ENCODE peak calls at places on chromosomes 11 and 22, in ten cellular contexts. T is GM12865; Y is stimulated activated CD4-positive, alpha-beta T cell treated with anti-CD3 and anti-CD28 coated beads, Interleukin-4, amount 100 ng/mL, for 1 hour; G is AG09309; O is brain microvascular endothelial cell; H is NCI-H345; A is Calu3; P is psoas muscle; R is EH; W is NCI-H1417. M is an unnamed sample.

GRCh38 chr22:46355996-46356471 is 20.5 kb downstream of the TRMU start:
- DNase-seq in T (no peak), Y (no peak), G (no peak), O (no peak), H (no peak), A (no peak), P (no peak), R (no peak), W (no peak), M (no peak)

GRCh38 chr11:67640021-67640757 is 626 bp upstream of the TBX10 start:
- DNase-seq in T (peak), Y (peak), G (no peak), O (peak), H (peak), A (peak), P (peak), R (peak), W (peak), M (peak)

GRCh38 chr11:132886335-132886734 is 646.0 kb downstream of the OPCML start:
- DNase-seq in T (no peak), Y (no peak), G (no peak), O (peak), H (no peak), A (no peak), P (no peak), R (peak), W (no peak), M (no peak)

GRCh38 chr22:24431309-24432034 is 4.1 kb downstream of the ADORA2A start:
- DNase-seq in T (no peak), Y (no peak), G (no peak), O (no peak), H (no peak), A (no peak), P (no peak), R (no peak), W (no peak), M (no peak)

GRCh38 chr11:112513417-112513816 is 252.8 kb upstream of the PLET1 start:
- DNase-seq in T (peak), Y (no peak), G (no peak), O (no peak), H (no peak), A (no peak), P (no peak), R (no peak), W (no peak), M (no peak)

GRCh38 chr22:40008726-40009125 is 14.0 kb downstream of the FAM83F start:
- DNase-seq in T (no peak), Y (no peak), G (no peak), O (peak), H (no peak), A (no peak), P (no peak), R (no peak), W (peak), M (no peak)

GRCh38 chr11:31824791-31825452 is 13.8 kb upstream of the PAX6 start:
- DNase-seq in T (no peak), Y (no peak), G (no peak), O (no peak), H (no peak), A (no peak), P (no peak), R (no peak), W (no peak), M (no peak)

GRCh38 chr22:50129121-50129734 is 39.4 kb downstream of the MOV10L1 start:
- DNase-seq in T (no peak), Y (no peak), G (no peak), O (no peak), H (peak), A (no peak), P (no peak), R (peak), W (no peak), M (no peak)

GRCh38 chr22:45769569-45770210 is 98.1 kb downstream of the ATXN10 start:
- DNase-seq in T (peak), Y (no peak), G (peak), O (no peak), H (no peak), A (no peak), P (no peak), R (peak), W (no peak), M (no peak)

GRCh38 chr11:77069336-77069968 is 2.7 kb downstream of the CAPN5 start:
- DNase-seq in T (no peak), Y (no peak), G (no peak), O (no peak), H (no peak), A (no peak), P (no peak), R (no peak), W (no peak), M (no peak)

GRCh38 chr11:13297917-13298356 is 20.3 kb downstream of the BMAL1 start:
- DNase-seq in T (peak), Y (no peak), G (no peak), O (no peak), H (no peak), A (no peak), P (no peak), R (no peak), W (no peak), M (no peak)

GRCh38 chr11:17600316-17601205 is 53.5 kb downstream of the OTOG start:
- DNase-seq in T (no peak), Y (no peak), G (no peak), O (no peak), H (peak), A (no peak), P (no peak), R (no peak), W (no peak), M (no peak)

GRCh38 chr22:46029574-46030200 is 52.7 kb upstream of the WNT7B start:
- DNase-seq in T (no peak), Y (no peak), G (no peak), O (no peak), H (no peak), A (no peak), P (no peak), R (no peak), W (no peak), M (peak)

GRCh38 chr11:65224939-65225283 is 36.9 kb upstream of the POLA2 start:
- DNase-seq in T (no peak), Y (no peak), G (peak), O (peak), H (no peak), A (peak), P (peak), R (peak), W (no peak), M (peak)

GRCh38 chr11:72179804-72180396 is 12.0 kb upstream of the FOLR1 start:
- DNase-seq in T (no peak), Y (no peak), G (no peak), O (no peak), H (no peak), A (no peak), P (no peak), R (peak), W (no peak), M (no peak)

GRCh38 chr11:127130321-127130720 is 129.8 kb upstream of the KIRREL3 start:
- DNase-seq in T (no peak), Y (no peak), G (no peak), O (no peak), H (no peak), A (no peak), P (no peak), R (no peak), W (no peak), M (no peak)

GRCh38 chr22:21446827-21447690 is 20.1 kb upstream of the TMEM191C start:
- DNase-seq in T (no peak), Y (no peak), G (no peak), O (no peak), H (no peak), A (no peak), P (peak), R (no peak), W (no peak), M (peak)

GRCh38 chr11:64624869-64625481 is 34.0 kb downstream of the SLC22A12 start:
- DNase-seq in T (no peak), Y (no peak), G (no peak), O (no peak), H (no peak), A (no peak), P (no peak), R (no peak), W (no peak), M (no peak)

GRCh38 chr22:34709641-34710040 is 356.3 kb upstream of the ISX start:
- DNase-seq in T (no peak), Y (no peak), G (no peak), O (no peak), H (no peak), A (no peak), P (no peak), R (no peak), W (no peak), M (no peak)

GRCh38 chr11:124886978-124887666 is 10.5 kb downstream of the ROBO4 start:
- DNase-seq in T (no peak), Y (no peak), G (no peak), O (no peak), H (no peak), A (no peak), P (no peak), R (no peak), W (no peak), M (no peak)

GRCh38 chr22:46660604-46661201 is 40.5 kb downstream of the GRAMD4 start:
- DNase-seq in T (no peak), Y (no peak), G (no peak), O (no peak), H (peak), A (peak), P (peak), R (no peak), W (peak), M (no peak)

GRCh38 chr11:19018901-19019300 is 41.6 kb downstream of the MRGPRX2 start:
- DNase-seq in T (no peak), Y (no peak), G (no peak), O (no peak), H (no peak), A (peak), P (no peak), R (no peak), W (no peak), M (peak)

GRCh38 chr11:69660001-69660500 is 15.1 kb downstream of the LTO1 start:
- DNase-seq in T (no peak), Y (no peak), G (no peak), O (no peak), H (no peak), A (no peak), P (no peak), R (no peak), W (no peak), M (no peak)

GRCh38 chr11:122863704-122864326 is 18.7 kb upstream of the JHY start:
- DNase-seq in T (peak), Y (peak), G (no peak), O (peak), H (peak), A (peak), P (peak), R (peak), W (peak), M (peak)

GRCh38 chr11:79440451-79441158 is at the start of gene TENM4:
- DNase-seq in T (peak), Y (no peak), G (peak), O (no peak), H (peak), A (no peak), P (peak), R (peak), W (peak), M (no peak)

GRCh38 chr11:45537617-45538016 is 127.8 kb downstream of the CHST1 start:
- DNase-seq in T (no peak), Y (no peak), G (no peak), O (no peak), H (no peak), A (no peak), P (no peak), R (peak), W (no peak), M (no peak)

GRCh38 chr11:112166561-112166960 is 611 bp upstream of the TEX12 start:
- DNase-seq in T (no peak), Y (no peak), G (no peak), O (no peak), H (no peak), A (peak), P (no peak), R (peak), W (no peak), M (peak)

GRCh38 chr11:69650081-69650831 is 9.3 kb downstream of the CCND1 start:
- DNase-seq in T (no peak), Y (no peak), G (no peak), O (no peak), H (no peak), A (no peak), P (peak), R (peak), W (no peak), M (peak)